ENCODE peak calls at places on chromosomes 5 and 9, in seven cellular contexts. One of them, this sample, is unnamed.

GRCh38 chr5:94545870-94546625 is 72.4 kb downstream of the KIAA0825 start:
- DNase-seq in MM.1S: no peak
- DNase-seq in PC-3: no peak
- DNase-seq in SK-N-SH: no peak
- DNase-seq in GM23248: no peak
- DNase-seq in hepatocyte: no peak
- DNase-seq in neural progenitor cell: no peak
- DNase-seq in this sample: no peak

GRCh38 chr5:60226128-60226527 is 332.6 kb upstream of the PDE4D start:
- DNase-seq in hepatocyte: no peak
- DNase-seq in GM23248: no peak
- DNase-seq in MM.1S: no peak
- DNase-seq in neural progenitor cell: no peak
- DNase-seq in PC-3: no peak
- DNase-seq in SK-N-SH: no peak
- DNase-seq in this sample: no peak

GRCh38 chr9:99785010-99785590 is 36.6 kb upstream of the NR4A3 start:
- DNase-seq in GM23248: no peak
- DNase-seq in neural progenitor cell: no peak
- DNase-seq in hepatocyte: no peak
- DNase-seq in MM.1S: no peak
- DNase-seq in SK-N-SH: no peak
- DNase-seq in PC-3: no peak
- DNase-seq in this sample: no peak

GRCh38 chr5:80114856-80115255 is 79.7 kb downstream of the THBS4 start:
- DNase-seq in PC-3: no peak
- DNase-seq in hepatocyte: no peak
- DNase-seq in neural progenitor cell: no peak
- DNase-seq in MM.1S: no peak
- DNase-seq in SK-N-SH: no peak
- DNase-seq in GM23248: no peak
- DNase-seq in this sample: no peak

GRCh38 chr5:59712836-59713487 is 180.6 kb downstream of the PDE4D start:
- DNase-seq in PC-3: no peak
- DNase-seq in neural progenitor cell: peak; percentile 58
- DNase-seq in GM23248: no peak
- DNase-seq in MM.1S: no peak
- DNase-seq in hepatocyte: no peak
- DNase-seq in SK-N-SH: no peak
- DNase-seq in this sample: peak; percentile 79

GRCh38 chr5:147554285-147554817 is 44.5 kb upstream of the DPYSL3 start:
- DNase-seq in GM23248: peak; percentile 93
- DNase-seq in MM.1S: no peak
- DNase-seq in hepatocyte: peak; percentile 70
- DNase-seq in neural progenitor cell: no peak
- DNase-seq in PC-3: no peak
- DNase-seq in SK-N-SH: peak; percentile 41
- DNase-seq in this sample: no peak

GRCh38 chr5:2375796-2376195 is 375.7 kb downstream of the IRX2 start:
- DNase-seq in MM.1S: no peak
- DNase-seq in GM23248: no peak
- DNase-seq in neural progenitor cell: no peak
- DNase-seq in hepatocyte: no peak
- DNase-seq in SK-N-SH: no peak
- DNase-seq in PC-3: no peak
- DNase-seq in this sample: no peak

GRCh38 chr5:16603295-16603694 is 13.5 kb downstream of the RETREG1 start:
- DNase-seq in GM23248: no peak
- DNase-seq in PC-3: no peak
- DNase-seq in MM.1S: no peak
- DNase-seq in hepatocyte: no peak
- DNase-seq in SK-N-SH: no peak
- DNase-seq in neural progenitor cell: no peak
- DNase-seq in this sample: no peak

GRCh38 chr9:21974542-21975409 is 19.4 kb downstream of the CDKN2A start:
- DNase-seq in MM.1S: no peak
- DNase-seq in GM23248: peak; percentile 78
- DNase-seq in hepatocyte: peak; percentile 50
- DNase-seq in SK-N-SH: peak; percentile 79
- DNase-seq in neural progenitor cell: peak; percentile 88
- DNase-seq in PC-3: no peak
- DNase-seq in this sample: no peak

GRCh38 chr9:4750021-4750673 is 9.1 kb upstream of the AK3 start:
- DNase-seq in neural progenitor cell: peak; percentile 55
- DNase-seq in hepatocyte: peak; percentile 58
- DNase-seq in PC-3: peak; percentile 75
- DNase-seq in MM.1S: peak; percentile 56
- DNase-seq in SK-N-SH: no peak
- DNase-seq in GM23248: peak; percentile 63
- DNase-seq in this sample: peak; percentile 61

GRCh38 chr9:38282756-38283155 is 109.7 kb upstream of the ALDH1B1 start:
- DNase-seq in neural progenitor cell: no peak
- DNase-seq in GM23248: no peak
- DNase-seq in PC-3: no peak
- DNase-seq in hepatocyte: no peak
- DNase-seq in SK-N-SH: no peak
- DNase-seq in MM.1S: no peak
- DNase-seq in this sample: no peak

GRCh38 chr9:115944166-115944948 is 209.2 kb upstream of the PAPPA start:
- DNase-seq in SK-N-SH: no peak
- DNase-seq in hepatocyte: peak; percentile 76
- DNase-seq in PC-3: no peak
- DNase-seq in neural progenitor cell: peak; percentile 4
- DNase-seq in MM.1S: no peak
- DNase-seq in GM23248: peak; percentile 97
- DNase-seq in this sample: no peak

GRCh38 chr5:84249918-84250635 is 134.6 kb downstream of the EDIL3 start:
- DNase-seq in MM.1S: no peak
- DNase-seq in hepatocyte: peak; percentile 7
- DNase-seq in SK-N-SH: no peak
- DNase-seq in neural progenitor cell: peak; percentile 73
- DNase-seq in GM23248: peak; percentile 84
- DNase-seq in PC-3: peak; percentile 84
- DNase-seq in this sample: no peak

GRCh38 chr9:128361981-128362646 is 9.1 kb upstream of the URM1 start:
- DNase-seq in SK-N-SH: peak; percentile 92
- DNase-seq in MM.1S: peak; percentile 60
- DNase-seq in GM23248: peak; percentile 93
- DNase-seq in hepatocyte: peak; percentile 93
- DNase-seq in neural progenitor cell: peak; percentile 91
- DNase-seq in PC-3: peak; percentile 79
- DNase-seq in this sample: peak; percentile 73

GRCh38 chr5:150540042-150540441 is 32.1 kb downstream of the NDST1 start:
- DNase-seq in MM.1S: no peak
- DNase-seq in SK-N-SH: no peak
- DNase-seq in GM23248: no peak
- DNase-seq in PC-3: no peak
- DNase-seq in hepatocyte: no peak
- DNase-seq in neural progenitor cell: no peak
- DNase-seq in this sample: no peak

GRCh38 chr9:438066-438465 is 223.4 kb downstream of the DOCK8 start:
- DNase-seq in hepatocyte: no peak
- DNase-seq in PC-3: no peak
- DNase-seq in GM23248: peak; percentile 56
- DNase-seq in SK-N-SH: no peak
- DNase-seq in MM.1S: no peak
- DNase-seq in neural progenitor cell: no peak
- DNase-seq in this sample: no peak

GRCh38 chr5:59790399-59791130 is 103.0 kb downstream of the PDE4D start:
- DNase-seq in hepatocyte: no peak
- DNase-seq in MM.1S: peak; percentile 35
- DNase-seq in PC-3: peak; percentile 47
- DNase-seq in GM23248: peak; percentile 32
- DNase-seq in neural progenitor cell: no peak
- DNase-seq in SK-N-SH: no peak
- DNase-seq in this sample: peak; percentile 53

GRCh38 chr9:128123451-128124080 is 4.0 kb downstream of the PTGES2 start:
- DNase-seq in neural progenitor cell: no peak
- DNase-seq in MM.1S: no peak
- DNase-seq in SK-N-SH: no peak
- DNase-seq in GM23248: no peak
- DNase-seq in PC-3: no peak
- DNase-seq in hepatocyte: no peak
- DNase-seq in this sample: no peak

GRCh38 chr5:102760815-102761214 is 5.7 kb downstream of the PAM start:
- DNase-seq in MM.1S: no peak
- DNase-seq in neural progenitor cell: peak; percentile 31
- DNase-seq in PC-3: no peak
- DNase-seq in SK-N-SH: peak; percentile 58
- DNase-seq in hepatocyte: no peak
- DNase-seq in GM23248: peak; percentile 51
- DNase-seq in this sample: no peak

GRCh38 chr5:38443390-38443789 is 113.1 kb downstream of the LIFR start:
- DNase-seq in MM.1S: no peak
- DNase-seq in GM23248: no peak
- DNase-seq in neural progenitor cell: no peak
- DNase-seq in hepatocyte: no peak
- DNase-seq in SK-N-SH: no peak
- DNase-seq in PC-3: peak; percentile 68
- DNase-seq in this sample: no peak

GRCh38 chr5:148934895-148935400 is 108.5 kb downstream of the ADRB2 start:
- DNase-seq in GM23248: peak; percentile 23
- DNase-seq in neural progenitor cell: no peak
- DNase-seq in SK-N-SH: no peak
- DNase-seq in hepatocyte: no peak
- DNase-seq in PC-3: no peak
- DNase-seq in MM.1S: no peak
- DNase-seq in this sample: no peak

GRCh38 chr9:69621735-69622460 is 50.3 kb downstream of the APBA1 start:
- DNase-seq in neural progenitor cell: no peak
- DNase-seq in MM.1S: peak; percentile 44
- DNase-seq in PC-3: no peak
- DNase-seq in hepatocyte: no peak
- DNase-seq in GM23248: no peak
- DNase-seq in SK-N-SH: no peak
- DNase-seq in this sample: no peak

GRCh38 chr5:180830253-180831138 is 27.9 kb upstream of the MGAT1 start:
- DNase-seq in neural progenitor cell: no peak
- DNase-seq in PC-3: peak; percentile 35
- DNase-seq in GM23248: peak; percentile 79
- DNase-seq in SK-N-SH: peak; percentile 69
- DNase-seq in hepatocyte: peak; percentile 68
- DNase-seq in MM.1S: peak; percentile 83
- DNase-seq in this sample: peak; percentile 70

GRCh38 chr9:123339666-123340414 is 16.2 kb upstream of the CRB2 start:
- DNase-seq in neural progenitor cell: no peak
- DNase-seq in SK-N-SH: no peak
- DNase-seq in GM23248: no peak
- DNase-seq in MM.1S: peak; percentile 88
- DNase-seq in PC-3: peak; percentile 23
- DNase-seq in hepatocyte: no peak
- DNase-seq in this sample: peak; percentile 88
- H2AFZ ChIP-seq in neural progenitor cell: peak overlapping the region; percentile 64
- H2AFZ ChIP-seq in SK-N-SH: no peak overlapping the region
- H2AFZ ChIP-seq in GM23248: no peak overlapping the region
- H2AFZ ChIP-seq in MM.1S: peak overlapping the region; percentile 9
- H2AFZ ChIP-seq in PC-3: no peak overlapping the region
- H2AFZ ChIP-seq in hepatocyte: no peak overlapping the region
- H2AFZ ChIP-seq in this sample: peak overlapping the region; percentile 41

GRCh38 chr5:172686111-172686510 is 45.0 kb downstream of the NEURL1B start:
- DNase-seq in neural progenitor cell: no peak
- DNase-seq in GM23248: peak; percentile 8
- DNase-seq in SK-N-SH: no peak
- DNase-seq in PC-3: peak; percentile 48
- DNase-seq in hepatocyte: no peak
- DNase-seq in MM.1S: no peak
- DNase-seq in this sample: no peak

GRCh38 chr5:172685036-172685435 is 44.0 kb downstream of the NEURL1B start:
- DNase-seq in GM23248: no peak
- DNase-seq in neural progenitor cell: no peak
- DNase-seq in SK-N-SH: no peak
- DNase-seq in MM.1S: no peak
- DNase-seq in hepatocyte: no peak
- DNase-seq in PC-3: no peak
- DNase-seq in this sample: no peak

GRCh38 chr5:172681421-172681820 is 40.4 kb downstream of the NEURL1B start:
- DNase-seq in neural progenitor cell: no peak
- DNase-seq in SK-N-SH: no peak
- DNase-seq in hepatocyte: no peak
- DNase-seq in MM.1S: no peak
- DNase-seq in PC-3: no peak
- DNase-seq in GM23248: no peak
- DNase-seq in this sample: no peak

GRCh38 chr5:172683264-172683663 is 42.2 kb downstream of the NEURL1B start:
- DNase-seq in MM.1S: no peak
- DNase-seq in GM23248: no peak
- DNase-seq in SK-N-SH: no peak
- DNase-seq in neural progenitor cell: peak; percentile 55
- DNase-seq in PC-3: no peak
- DNase-seq in hepatocyte: no peak
- DNase-seq in this sample: no peak

DNA sequence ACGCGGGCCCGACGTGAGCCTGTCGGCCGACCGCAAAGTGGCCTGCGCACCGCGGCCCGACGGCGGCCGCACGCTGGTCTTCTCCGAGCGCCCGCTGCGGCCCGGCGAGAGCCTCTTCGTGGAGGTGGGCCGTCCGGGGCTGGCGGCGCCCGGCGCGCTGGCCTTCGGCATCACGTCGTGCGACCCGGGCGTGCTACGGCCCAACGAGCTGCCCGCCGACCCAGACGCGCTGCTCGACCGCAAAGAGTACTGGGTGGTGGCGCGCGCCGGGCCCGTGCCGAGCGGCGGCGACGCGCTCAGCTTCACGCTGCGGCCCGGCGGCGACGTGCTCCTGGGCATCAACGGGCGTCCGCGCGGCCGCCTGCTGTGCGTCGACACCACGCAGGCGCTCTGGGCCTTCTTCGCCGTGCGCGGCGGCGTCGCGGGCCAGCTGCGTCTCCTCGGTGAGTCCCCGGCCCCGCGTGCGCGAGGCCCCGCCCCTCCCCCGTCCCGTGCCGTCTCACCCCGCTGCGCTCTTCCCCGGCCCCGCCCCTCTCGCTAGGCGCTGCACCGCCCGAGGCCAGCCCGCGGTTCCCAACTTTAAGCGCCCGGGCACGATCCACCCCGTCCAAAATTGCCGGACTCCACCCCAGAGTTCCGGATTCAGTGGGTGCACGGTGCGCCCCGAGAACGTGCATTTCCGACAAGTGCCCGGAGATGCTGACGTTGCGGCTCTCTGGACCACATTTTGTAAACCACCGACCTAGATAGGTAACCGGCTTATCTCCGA is 42.8 kb downstream of the NEURL1B start:
- DNase-seq in hepatocyte: peak; percentile 52
- DNase-seq in neural progenitor cell: peak; percentile 67
- DNase-seq in GM23248: no peak
- DNase-seq in SK-N-SH: no peak
- DNase-seq in MM.1S: no peak
- DNase-seq in PC-3: no peak
- DNase-seq in this sample: no peak
- TF ChIP-seq EZH2phosphoT487 in hepatocyte: no peak
- TF ChIP-seq EZH2phosphoT487 in neural progenitor cell: no peak
- TF ChIP-seq EZH2phosphoT487 in GM23248: no peak
- TF ChIP-seq EZH2phosphoT487 in SK-N-SH: no peak
- TF ChIP-seq EZH2phosphoT487 in MM.1S: no peak
- TF ChIP-seq EZH2phosphoT487 in PC-3: no peak
- TF ChIP-seq EZH2phosphoT487 in this sample: no peak

GRCh38 chr5:158080112-158080511 is 221.2 kb upstream of the CLINT1 start:
- DNase-seq in GM23248: no peak
- DNase-seq in neural progenitor cell: peak; percentile 4
- DNase-seq in MM.1S: no peak
- DNase-seq in PC-3: no peak
- DNase-seq in hepatocyte: no peak
- DNase-seq in SK-N-SH: no peak
- DNase-seq in this sample: no peak
- H2AFZ ChIP-seq in GM23248: no peak overlapping the region
- H2AFZ ChIP-seq in neural progenitor cell: peak overlapping the region; percentile 30
- H2AFZ ChIP-seq in MM.1S: no peak overlapping the region
- H2AFZ ChIP-seq in PC-3: no peak overlapping the region
- H2AFZ ChIP-seq in hepatocyte: no peak overlapping the region
- H2AFZ ChIP-seq in SK-N-SH: no peak overlapping the region
- H2AFZ ChIP-seq in this sample: no peak overlapping the region

GRCh38 chr9:96057155-96057554 is 181.7 kb downstream of the ERCC6L2 start:
- DNase-seq in GM23248: no peak
- DNase-seq in neural progenitor cell: no peak
- DNase-seq in MM.1S: no peak
- DNase-seq in PC-3: no peak
- DNase-seq in SK-N-SH: no peak
- DNase-seq in hepatocyte: no peak
- DNase-seq in this sample: no peak
- TF ChIP-seq EZH2phosphoT487 in GM23248: no peak
- TF ChIP-seq EZH2phosphoT487 in neural progenitor cell: no peak
- TF ChIP-seq EZH2phosphoT487 in MM.1S: no peak
- TF ChIP-seq EZH2phosphoT487 in PC-3: no peak
- TF ChIP-seq EZH2phosphoT487 in SK-N-SH: no peak
- TF ChIP-seq EZH2phosphoT487 in hepatocyte: no peak
- TF ChIP-seq EZH2phosphoT487 in this sample: no peak